ENCODE peak calls at places on chromosomes 4 and X, in ten cellular contexts. M, N, E, X, F, R, B, Q, O and G are unnamed samples.

GRCh38 chr4:149891381-149891780 is 75.7 kb upstream of the IQCM start:
- DNase-seq in N (no peak), M (no peak), O (no peak), Q (no peak), E (no peak), F (no peak), B (no peak), X (no peak), R (no peak), G (no peak)

GRCh38 chr4:75708218-75708691 is 16.1 kb upstream of the USO1 start:
- DNase-seq in F (no peak), X (no peak), B (no peak), N (peak), Q (peak), M (no peak), E (no peak), O (peak), R (no peak), G (peak)

GRCh38 chr4:165378763-165379631 is at the start of gene CPE:
- DNase-seq in X (peak), B (no peak), Q (peak), F (peak), R (no peak), O (peak), N (peak), E (no peak), M (peak), G (peak)

GRCh38 chrX:19085975-19086772 is 36.1 kb downstream of the ADGRG2 start:
- DNase-seq in Q (peak), B (no peak), F (no peak), M (no peak), X (no peak), E (no peak), R (no peak), N (no peak), O (no peak), G (no peak)

GRCh38 chr4:8648816-8649630 is 56.5 kb downstream of the CPZ start:
- DNase-seq in O (no peak), E (no peak), R (no peak), Q (no peak), B (no peak), X (no peak), M (no peak), N (no peak), F (no peak), G (no peak)

GRCh38 chr4:35038079-35038805 is 1206.1 kb downstream of the ARAP2 start:
- DNase-seq in B (no peak), R (no peak), F (no peak), Q (no peak), O (no peak), M (peak), X (no peak), N (peak), E (no peak), G (no peak)

GRCh38 chr4:129641179-129641578 is 545.2 kb downstream of the C4orf33 start:
- DNase-seq in E (peak), F (peak), X (peak), O (peak), N (peak), B (peak), Q (peak), M (peak), R (no peak), G (peak)

GRCh38 chr4:143178923-143179322 is 5.8 kb upstream of the USP38 start:
- DNase-seq in Q (no peak), E (no peak), F (no peak), N (no peak), M (no peak), X (no peak), O (no peak), B (no peak), R (no peak), G (no peak)

DNA sequence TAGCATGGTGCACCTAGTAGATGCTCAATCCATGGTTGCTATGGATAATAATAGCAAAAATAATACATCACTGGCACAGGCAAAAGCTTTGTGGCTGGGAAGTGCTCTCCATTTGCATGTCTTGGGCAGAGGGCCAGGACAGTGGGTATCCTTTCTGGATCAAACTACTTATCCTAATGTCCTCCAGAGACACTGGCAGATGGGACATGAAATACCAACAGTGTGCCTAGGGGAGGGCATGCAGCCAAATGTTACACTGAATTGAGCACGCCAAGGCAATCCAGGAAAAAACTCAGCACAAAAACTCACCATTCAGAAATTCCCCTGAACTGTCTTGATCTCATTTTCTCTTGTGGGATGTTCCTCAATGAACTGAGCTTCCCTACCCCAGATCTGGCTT is 98.6 kb upstream of the SCML1 start:
- DNase-seq in E (no peak), Q (no peak), O (no peak), B (no peak), R (no peak), F (no peak), X (no peak), M (no peak), N (no peak), G (no peak)
- TF ChIP-seq MAX in E (no peak), Q (no peak), O (no peak), B (no peak), R (no peak), F (no peak), X (no peak), M (no peak), N (no peak), G (no peak)

GRCh38 chr4:98919996-98920395 is 8.9 kb downstream of the EIF4E start:
- DNase-seq in M (no peak), Q (no peak), O (no peak), R (no peak), F (no peak), X (no peak), B (no peak), E (no peak), N (no peak), G (no peak)
- TF ChIP-seq MAX in M (no peak), Q (no peak), O (no peak), R (no peak), F (no peak), X (no peak), B (no peak), E (no peak), N (no peak), G (no peak)

GRCh38 chr4:80187677-80188076 is 9.6 kb upstream of the PRDM8 start:
- DNase-seq in E (no peak), F (no peak), B (no peak), O (no peak), X (no peak), R (no peak), N (no peak), M (no peak), Q (no peak), G (no peak)
- TF ChIP-seq MAX in E (no peak), F (no peak), B (no peak), O (no peak), X (no peak), R (no peak), N (no peak), M (no peak), Q (no peak), G (no peak)

GRCh38 chr4:3363411-3364141 is 70.8 kb downstream of the RGS12 start:
- DNase-seq in B (no peak), R (no peak), O (no peak), X (no peak), M (peak), Q (peak), N (no peak), F (no peak), E (no peak), G (no peak)

GRCh38 chr4:3365871-3366842 is 73.3 kb downstream of the RGS12 start:
- DNase-seq in R (no peak), Q (peak), N (no peak), O (no peak), X (no peak), F (no peak), M (peak), E (no peak), B (no peak), G (no peak)

GRCh38 chr4:3364634-3365314 is 72.0 kb downstream of the RGS12 start:
- DNase-seq in X (no peak), R (no peak), E (no peak), Q (no peak), O (no peak), N (no peak), F (no peak), B (no peak), M (peak), G (no peak)

GRCh38 chr4:3364199-3364598 is 71.4 kb downstream of the RGS12 start:
- DNase-seq in B (no peak), M (peak), Q (peak), O (no peak), N (no peak), E (no peak), F (no peak), R (no peak), X (no peak), G (no peak)

DNA sequence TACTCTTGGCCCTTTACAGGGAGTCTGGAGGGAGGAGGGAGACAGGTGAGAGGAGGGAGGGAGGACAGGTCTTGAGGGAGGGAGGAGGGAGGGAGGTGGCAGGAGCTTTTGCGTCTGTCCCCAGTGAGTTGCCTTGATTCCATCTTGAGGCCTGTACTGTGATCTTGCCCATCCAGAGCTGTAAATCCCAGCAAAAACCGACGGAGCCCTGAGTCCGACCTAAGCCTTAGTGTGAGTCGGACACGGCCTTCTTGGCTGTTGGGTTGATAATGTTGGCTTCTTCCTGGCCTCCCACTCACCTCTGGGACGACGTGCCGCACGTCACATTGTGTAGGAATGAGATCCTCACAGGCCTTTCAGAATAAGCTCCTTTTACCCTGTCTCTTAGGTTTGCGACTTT is 72.5 kb downstream of the RGS12 start:
- DNase-seq in N (no peak), E (no peak), R (no peak), F (no peak), B (no peak), M (no peak), X (no peak), Q (peak), O (no peak), G (no peak)
- TF ChIP-seq MAX in N (no peak), E (no peak), R (no peak), F (no peak), B (no peak), M (no peak), X (no peak), Q (no peak), O (no peak), G (no peak)